ENCODE peak calls at places on chromosomes 7 and 10, in five cellular contexts. E is T-helper 1 cell, C is vagina, V is endothelial cell, P is T47D. Y is an unnamed sample.

GRCh38 chr7:112056409-112056808 is 149.8 kb downstream of the DOCK4 start:
- DNase-seq in P (no peak), V (no peak), C (no peak), E (no peak), Y (no peak)

GRCh38 chr7:74464931-74465906 is 11.5 kb downstream of the GTF2IRD1 start:
- DNase-seq in C (no peak), V (no peak), P (peak), E (no peak), Y (no peak)

GRCh38 chr7:30301751-30302150 is 17.4 kb downstream of the ZNRF2 start:
- DNase-seq in V (no peak), P (no peak), C (no peak), E (no peak), Y (no peak)

GRCh38 chr10:3655528-3655927 is 129.5 kb downstream of the KLF6 start:
- DNase-seq in V (no peak), C (no peak), P (no peak), E (no peak), Y (no peak)

GRCh38 chr7:43164757-43165156 is 52.3 kb downstream of the HECW1 start:
- DNase-seq in E (no peak), V (no peak), P (no peak), C (no peak), Y (no peak)

GRCh38 chr10:31678573-31679122 is 250.0 kb downstream of the ARHGAP12 start:
- DNase-seq in V (no peak), E (no peak), P (no peak), C (no peak), Y (no peak)

GRCh38 chr10:126420571-126421275 is 32.4 kb upstream of the ADAM12 start:
- DNase-seq in V (no peak), P (no peak), C (no peak), E (no peak), Y (no peak)

GRCh38 chr10:78627254-78627795 is 441.4 kb upstream of the ZMIZ1 start:
- DNase-seq in C (no peak), V (no peak), E (no peak), P (no peak), Y (no peak)

GRCh38 chr10:112758961-112759360 is 191.1 kb upstream of the TCF7L2 start:
- DNase-seq in C (no peak), E (no peak), V (no peak), P (no peak), Y (no peak)

GRCh38 chr7:110909102-110909501 is 181.8 kb upstream of the LRRN3 start:
- DNase-seq in V (no peak), P (no peak), C (no peak), E (no peak), Y (no peak)

GRCh38 chr7:51455948-51456347 is 139.3 kb upstream of the COBL start:
- DNase-seq in E (no peak), P (peak), C (no peak), V (no peak), Y (no peak)

GRCh38 chr7:24731313-24731712 is 26.0 kb downstream of the GSDME start:
- DNase-seq in P (no peak), V (no peak), E (no peak), C (no peak), Y (no peak)

GRCh38 chr7:8973601-8974000 is 540.2 kb downstream of the NXPH1 start:
- DNase-seq in E (no peak), C (no peak), P (no peak), V (no peak), Y (no peak)

GRCh38 chr7:91953618-91954017 is 13.0 kb downstream of the AKAP9 start:
- DNase-seq in C (no peak), P (peak), V (no peak), E (no peak), Y (no peak)

Y was measured in activated T-helper 2 cell treated with anti-CD3 and anti-CD28 coated beads, Interferon-gamma antibody, Interleukin-2, Interleukin-4, amounts not matched to agents 10 μg/mL and 5 μg/mL and 100 μg/mL, durations not matched to agents 14 hours and 24 hours and 36 hours.